ENCODE peak calls at places on chromosomes 5 and 9, in seven cellular contexts. J is nucleus accumbens; M is activated CD4-positive, alpha-beta T cell treated with anti-CD3 and anti-CD28 coated beads for 48 hours; Y is GM23248; C is AG08396; D is Right ventricle myocardium superior; Q is fibroblast of the conjunctiva. B is an unnamed sample.

GRCh38 chr5:56610093-56610698 is 205.2 kb upstream of the MAP3K1 start:
- DNase-seq in M (peak), J (no peak), Q (no peak), C (no peak), D (no peak), Y (no peak), B (no peak)

GRCh38 chr5:146732966-146733365 is 145.6 kb downstream of the PPP2R2B start:
- DNase-seq in M (no peak), D (no peak), Y (no peak), J (no peak), C (no peak), Q (no peak), B (no peak)

GRCh38 chr5:54703091-54703490 is 185.5 kb downstream of the SNX18 start:
- DNase-seq in Y (peak), Q (peak), C (peak), M (no peak), J (no peak), D (peak), B (no peak)

GRCh38 chr5:37214550-37214949 is 34.6 kb downstream of the CPLANE1 start:
- DNase-seq in J (no peak), M (no peak), Y (no peak), C (no peak), D (no peak), Q (no peak), B (no peak)

GRCh38 chr5:133742370-133743036 is 130.2 kb upstream of the FSTL4 start:
- DNase-seq in M (no peak), C (no peak), Q (no peak), J (no peak), Y (no peak), D (no peak), B (no peak)

GRCh38 chr5:58201922-58202648 is 257.8 kb downstream of the PLK2 start:
- DNase-seq in M (no peak), J (no peak), C (no peak), Q (no peak), Y (no peak), D (no peak), B (no peak)

GRCh38 chr9:93902051-93902779 is 52.9 kb downstream of the BARX1 start:
- DNase-seq in Y (no peak), D (peak), C (no peak), J (no peak), M (no peak), Q (no peak), B (no peak)

GRCh38 chr9:123923884-123924283 is 6.0 kb downstream of the DENND1A start:
- DNase-seq in C (no peak), Q (no peak), Y (no peak), J (no peak), M (no peak), D (no peak), B (no peak)

GRCh38 chr5:14869286-14870164 is 2.1 kb downstream of the ANKH start:
- DNase-seq in D (no peak), J (no peak), M (peak), Q (no peak), Y (peak), C (no peak), B (peak)

GRCh38 chr5:149641000-149641576 is 59.8 kb downstream of the ARHGEF37 start:
- DNase-seq in Q (peak), C (peak), J (no peak), Y (peak), D (no peak), M (no peak), B (no peak)

GRCh38 chr9:114681594-114682332 is at the start of gene TEX48:
- DNase-seq in J (no peak), D (peak), M (peak), Q (peak), C (peak), Y (peak), B (peak)

GRCh38 chr9:137055385-137056364 is 1.8 kb upstream of the ENTPD2 start:
- DNase-seq in C (peak), D (peak), Q (peak), J (peak), M (no peak), Y (peak), B (peak)

GRCh38 chr5:34735436-34736426 is 79.6 kb downstream of the RAI14 start:
- DNase-seq in D (no peak), Y (peak), C (no peak), J (no peak), M (no peak), Q (peak), B (no peak)

GRCh38 chr5:89847743-89848142 is 561.8 kb downstream of the CETN3 start:
- DNase-seq in C (no peak), J (no peak), M (no peak), Q (no peak), D (no peak), Y (peak), B (no peak)

GRCh38 chr5:133830281-133830680 is 138.1 kb downstream of the C5orf15 start:
- DNase-seq in M (no peak), D (no peak), Q (no peak), C (no peak), Y (no peak), J (no peak), B (no peak)

GRCh38 chr9:130791279-130791894 is 43.7 kb upstream of the ABL1 start:
- DNase-seq in J (no peak), Q (no peak), Y (no peak), D (no peak), C (no peak), M (no peak), B (no peak)

GRCh38 chr5:168467755-168468280 is 18.5 kb upstream of the RARS1 start:
- DNase-seq in D (no peak), Q (no peak), M (no peak), Y (no peak), J (no peak), C (no peak), B (no peak)

GRCh38 chr9:6640268-6641072 is 5.1 kb downstream of the GLDC start:
- DNase-seq in J (no peak), Y (no peak), M (no peak), Q (no peak), C (no peak), D (no peak), B (no peak)

GRCh38 chr5:54390015-54390414 is 65.5 kb upstream of the HSPB3 start:
- DNase-seq in M (no peak), D (no peak), Y (peak), J (no peak), Q (peak), C (peak), B (peak)

GRCh38 chr5:172529896-172530295 is 75.6 kb upstream of the SH3PXD2B start:
- DNase-seq in M (no peak), J (no peak), Q (no peak), Y (no peak), D (no peak), C (no peak), B (no peak)

GRCh38 chr9:37011530-37011929 is 22.5 kb downstream of the PAX5 start:
- DNase-seq in Y (no peak), M (no peak), C (no peak), Q (no peak), J (no peak), D (no peak), B (no peak)

GRCh38 chr5:125717209-125717608 is 706.0 kb upstream of the GRAMD2B start:
- DNase-seq in D (no peak), C (peak), M (no peak), J (no peak), Q (no peak), Y (peak), B (no peak)

GRCh38 chr5:110852053-110852452 is 113.2 kb downstream of the SLC25A46 start:
- DNase-seq in D (no peak), M (no peak), Y (no peak), C (no peak), Q (no peak), J (no peak), B (no peak)

GRCh38 chr9:113993838-113994540 is 84.1 kb downstream of the AMBP start:
- DNase-seq in J (peak), D (peak), Q (peak), Y (peak), M (peak), C (peak), B (peak)